ENCODE peak calls at places on chromosomes 4 and X, in six cellular contexts. One of them, this sample, is unnamed.

GRCh38 chrX:11190745-11191510 is 79.8 kb downstream of the HCCS start:
- DNase-seq in SK-N-SH: no peak
- DNase-seq in HCT116: no peak
- DNase-seq in GM12892: no peak
- DNase-seq in spleen: no peak
- DNase-seq in HL-60: no peak
- DNase-seq in this sample: no peak

GRCh38 chr4:73707918-73708577 is 32.3 kb upstream of the CXCL8 start:
- DNase-seq in HCT116: peak
- DNase-seq in HL-60: peak
- DNase-seq in spleen: no peak
- DNase-seq in SK-N-SH: no peak
- DNase-seq in GM12892: no peak
- DNase-seq in this sample: peak

GRCh38 chr4:118918388-118918787 is 29.7 kb downstream of the SYNPO2 start:
- DNase-seq in HL-60: no peak
- DNase-seq in spleen: no peak
- DNase-seq in HCT116: no peak
- DNase-seq in GM12892: no peak
- DNase-seq in SK-N-SH: no peak
- DNase-seq in this sample: no peak

GRCh38 chrX:65750674-65751469 is 83.4 kb downstream of the MSN start:
- DNase-seq in HCT116: no peak
- DNase-seq in HL-60: peak
- DNase-seq in spleen: no peak
- DNase-seq in GM12892: no peak
- DNase-seq in SK-N-SH: no peak
- DNase-seq in this sample: no peak

GRCh38 chr4:115360441-115360840 is 247.0 kb upstream of the NDST4 start:
- DNase-seq in HL-60: no peak
- DNase-seq in HCT116: no peak
- DNase-seq in spleen: no peak
- DNase-seq in GM12892: no peak
- DNase-seq in SK-N-SH: no peak
- DNase-seq in this sample: no peak

GRCh38 chrX:119187298-119187697 is 48.8 kb upstream of the PGRMC1 start:
- DNase-seq in HL-60: no peak
- DNase-seq in GM12892: no peak
- DNase-seq in SK-N-SH: no peak
- DNase-seq in HCT116: no peak
- DNase-seq in spleen: no peak
- DNase-seq in this sample: no peak

GRCh38 chr4:112270643-112271484 is 14.8 kb downstream of the TIFA start:
- DNase-seq in HCT116: no peak
- DNase-seq in SK-N-SH: no peak
- DNase-seq in GM12892: no peak
- DNase-seq in HL-60: no peak
- DNase-seq in spleen: no peak
- DNase-seq in this sample: no peak

GRCh38 chrX:120213438-120214265 is 37.0 kb upstream of the ZBTB33 start:
- DNase-seq in HCT116: peak
- DNase-seq in SK-N-SH: peak
- DNase-seq in HL-60: peak
- DNase-seq in GM12892: peak
- DNase-seq in spleen: no peak
- DNase-seq in this sample: peak

GRCh38 chr4:2787230-2788100 is 5.4 kb upstream of the SH3BP2 start:
- DNase-seq in HCT116: no peak
- DNase-seq in HL-60: peak
- DNase-seq in SK-N-SH: peak
- DNase-seq in GM12892: peak
- DNase-seq in spleen: peak
- DNase-seq in this sample: no peak

GRCh38 chr4:137124278-137124932 is 407.9 kb downstream of the PCDH18 start:
- DNase-seq in SK-N-SH: peak
- DNase-seq in GM12892: no peak
- DNase-seq in HL-60: no peak
- DNase-seq in spleen: no peak
- DNase-seq in HCT116: peak
- DNase-seq in this sample: peak

GRCh38 chr4:118888666-118889312 is at the start of gene SYNPO2:
- DNase-seq in GM12892: peak
- DNase-seq in HCT116: peak
- DNase-seq in HL-60: no peak
- DNase-seq in SK-N-SH: peak
- DNase-seq in spleen: peak
- DNase-seq in this sample: no peak

GRCh38 chr4:185005209-185005819 is 13.0 kb upstream of the HELT start:
- DNase-seq in GM12892: peak
- DNase-seq in spleen: peak
- DNase-seq in HCT116: peak
- DNase-seq in SK-N-SH: peak
- DNase-seq in HL-60: no peak
- DNase-seq in this sample: peak
- TF ChIP-seq POLR2AphosphoS5 in GM12892: no peak
- TF ChIP-seq POLR2AphosphoS5 in spleen: peak
- TF ChIP-seq POLR2AphosphoS5 in HCT116: no peak
- TF ChIP-seq POLR2AphosphoS5 in SK-N-SH: no peak
- TF ChIP-seq POLR2AphosphoS5 in HL-60: no peak
- TF ChIP-seq POLR2AphosphoS5 in this sample: no peak

GRCh38 chrX:20218809-20219505 is 47.8 kb downstream of the RPS6KA3 start:
- DNase-seq in HCT116: no peak
- DNase-seq in GM12892: no peak
- DNase-seq in SK-N-SH: no peak
- DNase-seq in HL-60: no peak
- DNase-seq in spleen: no peak
- DNase-seq in this sample: no peak

GRCh38 chrX:20217906-20218305 is 48.8 kb downstream of the RPS6KA3 start:
- DNase-seq in GM12892: no peak
- DNase-seq in HCT116: no peak
- DNase-seq in SK-N-SH: no peak
- DNase-seq in spleen: no peak
- DNase-seq in HL-60: no peak
- DNase-seq in this sample: no peak

GRCh38 chrX:20224814-20225487 is 41.8 kb downstream of the RPS6KA3 start:
- DNase-seq in HCT116: no peak
- DNase-seq in spleen: no peak
- DNase-seq in HL-60: no peak
- DNase-seq in SK-N-SH: no peak
- DNase-seq in GM12892: no peak
- DNase-seq in this sample: no peak

GRCh38 chrX:20225488-20225833 is 41.2 kb downstream of the RPS6KA3 start:
- DNase-seq in HL-60: no peak
- DNase-seq in HCT116: no peak
- DNase-seq in spleen: no peak
- DNase-seq in GM12892: no peak
- DNase-seq in SK-N-SH: no peak
- DNase-seq in this sample: no peak

GRCh38 chrX:20221902-20222301 is 44.8 kb downstream of the RPS6KA3 start:
- DNase-seq in HCT116: no peak
- DNase-seq in spleen: no peak
- DNase-seq in HL-60: no peak
- DNase-seq in SK-N-SH: no peak
- DNase-seq in GM12892: no peak
- DNase-seq in this sample: no peak
- TF ChIP-seq POLR2AphosphoS5 in HCT116: no peak
- TF ChIP-seq POLR2AphosphoS5 in spleen: no peak
- TF ChIP-seq POLR2AphosphoS5 in HL-60: no peak
- TF ChIP-seq POLR2AphosphoS5 in SK-N-SH: no peak
- TF ChIP-seq POLR2AphosphoS5 in GM12892: no peak
- TF ChIP-seq POLR2AphosphoS5 in this sample: no peak

DNA sequence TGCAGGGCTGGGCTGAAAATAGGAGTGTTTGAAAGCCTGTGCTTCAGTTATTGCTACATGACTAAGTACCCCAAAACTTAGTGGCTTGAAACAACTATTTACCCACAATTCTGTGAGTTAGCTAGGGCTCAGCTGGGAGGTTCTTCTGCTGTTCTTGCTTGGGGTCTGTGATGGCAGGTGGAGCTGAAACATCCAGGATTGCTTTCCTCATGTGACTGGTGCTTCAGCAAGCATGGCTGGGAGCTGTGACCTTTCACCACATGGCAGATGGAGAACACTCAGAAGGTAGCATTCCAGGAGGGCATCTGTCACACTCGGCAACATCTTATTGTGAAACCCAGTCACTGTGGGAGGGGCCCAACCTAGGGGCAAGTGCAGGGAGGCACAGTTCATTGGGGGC is 57.0 kb upstream of the TBC1D14 start:
- DNase-seq in SK-N-SH: no peak
- DNase-seq in GM12892: no peak
- DNase-seq in HL-60: no peak
- DNase-seq in spleen: no peak
- DNase-seq in HCT116: no peak
- DNase-seq in this sample: no peak
- TF ChIP-seq POLR2AphosphoS5 in SK-N-SH: no peak
- TF ChIP-seq POLR2AphosphoS5 in GM12892: no peak
- TF ChIP-seq POLR2AphosphoS5 in HL-60: no peak
- TF ChIP-seq POLR2AphosphoS5 in spleen: no peak
- TF ChIP-seq POLR2AphosphoS5 in HCT116: no peak
- TF ChIP-seq POLR2AphosphoS5 in this sample: no peak

GRCh38 chrX:71910526-71911022 is at the start of gene NHSL2:
- DNase-seq in HCT116: no peak
- DNase-seq in spleen: no peak
- DNase-seq in SK-N-SH: no peak
- DNase-seq in GM12892: no peak
- DNase-seq in HL-60: no peak
- DNase-seq in this sample: no peak
- TF ChIP-seq POLR2AphosphoS5 in HCT116: no peak
- TF ChIP-seq POLR2AphosphoS5 in spleen: no peak
- TF ChIP-seq POLR2AphosphoS5 in SK-N-SH: no peak
- TF ChIP-seq POLR2AphosphoS5 in GM12892: no peak
- TF ChIP-seq POLR2AphosphoS5 in HL-60: no peak
- TF ChIP-seq POLR2AphosphoS5 in this sample: no peak

GRCh38 chrX:124030520-124030919 is 69.0 kb downstream of the STAG2 start:
- DNase-seq in HL-60: no peak
- DNase-seq in GM12892: no peak
- DNase-seq in spleen: no peak
- DNase-seq in SK-N-SH: no peak
- DNase-seq in HCT116: no peak
- DNase-seq in this sample: no peak
- TF ChIP-seq POLR2AphosphoS5 in HL-60: no peak
- TF ChIP-seq POLR2AphosphoS5 in GM12892: no peak
- TF ChIP-seq POLR2AphosphoS5 in spleen: no peak
- TF ChIP-seq POLR2AphosphoS5 in SK-N-SH: no peak
- TF ChIP-seq POLR2AphosphoS5 in HCT116: no peak
- TF ChIP-seq POLR2AphosphoS5 in this sample: no peak

This sample was measured in SK-N-MC.